ENCODE peak calls at places on chromosome 17, in six cellular contexts. C is adipocyte, T is astrocyte of the spinal cord, D is psoas muscle, W is epithelial cell of proximal tubule, E is AG04449. O is an unnamed sample.

GRCh38 chr17:28716740-28717577 is 709 bp downstream of the RAB34 start:
- DNase-seq in E (no peak), C (peak), T (peak), W (no peak), D (peak), O (no peak)

GRCh38 chr17:74957935-74958549 is 14.5 kb downstream of the HID1 start:
- DNase-seq in T (peak), W (no peak), E (no peak), C (peak), D (peak), O (peak)

GRCh38 chr17:1423456-1424135 is 23.6 kb upstream of the YWHAE start:
- DNase-seq in C (no peak), W (no peak), T (no peak), D (no peak), E (no peak), O (peak)

GRCh38 chr17:66733759-66734158 is 101.2 kb upstream of the CACNG5 start:
- DNase-seq in C (no peak), E (no peak), D (no peak), W (no peak), T (no peak), O (no peak)

GRCh38 chr17:59652119-59652518 is 32.4 kb downstream of the CLTC start:
- DNase-seq in C (peak), T (peak), W (no peak), E (peak), D (no peak), O (no peak)

GRCh38 chr17:42163113-42163512 is 8.3 kb upstream of the RAB5C start:
- DNase-seq in W (no peak), C (no peak), E (no peak), D (no peak), T (no peak), O (no peak)

GRCh38 chr17:62653002-62653830 is 25.7 kb downstream of the MRC2 start:
- DNase-seq in D (peak), T (peak), C (peak), W (no peak), E (no peak), O (peak)

GRCh38 chr17:10337976-10338375 is 34.8 kb downstream of the MYH13 start:
- DNase-seq in W (no peak), C (no peak), E (peak), T (no peak), D (no peak), O (no peak)

GRCh38 chr17:70552230-70552981 is 383.1 kb downstream of the KCNJ2 start:
- DNase-seq in C (peak), D (no peak), E (no peak), T (peak), W (no peak), O (no peak)

GRCh38 chr17:73099504-73099903 is 7.0 kb upstream of the SLC39A11 start:
- DNase-seq in W (no peak), D (no peak), C (no peak), T (no peak), E (no peak), O (peak)

GRCh38 chr17:28897769-28898259 is 281 bp upstream of the FLOT2 start:
- DNase-seq in T (no peak), D (no peak), W (no peak), E (no peak), C (no peak), O (no peak)

GRCh38 chr17:69457603-69458002 is 43.1 kb downstream of the MAP2K6 start:
- DNase-seq in E (no peak), T (no peak), W (no peak), D (no peak), C (no peak), O (no peak)

GRCh38 chr17:69460963-69461922 is 46.7 kb downstream of the MAP2K6 start:
- DNase-seq in T (no peak), E (no peak), W (no peak), D (peak), C (no peak), O (no peak)

GRCh38 chr17:69462882-69463281 is 48.4 kb downstream of the MAP2K6 start:
- DNase-seq in C (no peak), D (no peak), T (no peak), E (no peak), W (no peak), O (no peak)

GRCh38 chr17:69466451-69466850 is 52.0 kb downstream of the MAP2K6 start:
- DNase-seq in E (no peak), W (no peak), D (no peak), T (no peak), C (no peak), O (no peak)

DNA sequence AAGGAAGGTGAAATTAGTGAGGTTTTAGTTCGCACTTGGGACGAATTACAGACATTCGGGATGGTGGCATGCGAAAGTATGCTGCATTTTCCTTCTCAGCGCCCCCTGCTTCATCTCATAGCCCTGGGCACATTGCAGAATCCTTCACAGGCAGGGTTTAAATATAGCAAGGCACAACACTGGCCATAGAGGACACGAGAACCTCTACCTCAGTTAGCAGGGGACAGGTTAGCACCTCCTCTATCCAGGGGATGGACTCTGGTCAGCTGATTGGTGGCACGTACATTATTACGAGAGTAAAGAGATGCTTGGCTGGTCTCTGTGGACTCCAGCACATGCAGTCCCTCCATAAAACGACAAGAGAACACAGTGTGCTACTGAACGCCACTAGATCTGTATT is 47.5 kb downstream of the MAP2K6 start:
- DNase-seq in T (no peak), D (peak), C (no peak), E (no peak), W (no peak), O (no peak)
- H3K4me3 ChIP-seq in T (no peak), D (peak), C (no peak), E (no peak), W (no peak), O (no peak)

GRCh38 chr17:18191967-18192366 is 8.3 kb downstream of the ALKBH5 start:
- DNase-seq in T (no peak), W (no peak), C (peak), D (no peak), E (no peak), O (no peak)

GRCh38 chr17:18194394-18194793 is 10.8 kb downstream of the ALKBH5 start:
- DNase-seq in E (no peak), W (no peak), D (no peak), C (no peak), T (no peak), O (no peak)

GRCh38 chr17:18190629-18191028 is 7.0 kb downstream of the ALKBH5 start:
- DNase-seq in C (peak), E (no peak), W (no peak), D (no peak), T (no peak), O (no peak)

GRCh38 chr17:18187816-18188761 is 4.5 kb downstream of the ALKBH5 start:
- DNase-seq in C (peak), T (peak), E (no peak), W (no peak), D (peak), O (no peak)

DNA sequence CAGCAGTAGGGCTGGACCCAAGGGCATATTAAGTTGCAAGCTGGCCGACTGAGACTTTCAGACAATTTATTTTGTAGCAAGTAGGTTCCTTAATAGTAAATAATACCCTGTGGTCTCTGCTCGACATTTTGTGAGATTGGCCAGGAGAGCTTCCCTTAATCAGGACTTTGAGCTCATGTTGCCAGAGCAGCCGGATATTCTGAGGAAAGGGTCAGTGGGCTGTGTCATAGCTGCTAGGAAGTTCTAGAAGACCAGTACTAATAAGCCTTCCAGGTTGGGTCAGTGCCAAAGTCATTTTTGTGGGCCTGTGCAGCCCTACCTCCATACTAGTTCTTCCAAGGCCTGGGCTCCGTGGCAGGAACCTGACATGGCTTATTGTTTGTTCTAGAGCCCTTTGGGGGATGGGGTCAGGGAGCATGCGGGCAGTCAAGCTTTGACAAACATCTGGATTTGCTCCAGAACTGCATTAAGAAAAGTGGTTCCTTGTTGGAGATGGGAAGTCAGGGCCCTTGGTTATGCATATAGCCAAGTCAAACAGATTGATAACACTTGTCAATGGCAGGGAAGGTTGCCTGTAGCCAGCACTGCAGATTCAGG is 7.5 kb downstream of the ALKBH5 start:
- DNase-seq in T (peak), W (no peak), E (no peak), D (no peak), C (peak), O (no peak)
- H3K4me3 ChIP-seq in T (no peak), W (no peak), E (no peak), D (peak), C (peak), O (no peak)

GRCh38 chr17:64388961-64389565 is 1.6 kb downstream of the PECAM1 start:
- DNase-seq in E (no peak), D (no peak), W (no peak), C (no peak), T (no peak), O (peak)

GRCh38 chr17:64387545-64388171 is 3.0 kb downstream of the PECAM1 start:
- DNase-seq in E (no peak), D (no peak), T (no peak), W (no peak), C (no peak), O (no peak)

GRCh38 chr17:64390066-64390465 is 594 bp downstream of the PECAM1 start:
- DNase-seq in D (no peak), C (no peak), T (no peak), E (no peak), W (no peak), O (no peak)

GRCh38 chr17:64398330-64398729 is 7.7 kb upstream of the PECAM1 start:
- DNase-seq in W (no peak), C (no peak), D (no peak), E (no peak), T (no peak), O (no peak)

DNA sequence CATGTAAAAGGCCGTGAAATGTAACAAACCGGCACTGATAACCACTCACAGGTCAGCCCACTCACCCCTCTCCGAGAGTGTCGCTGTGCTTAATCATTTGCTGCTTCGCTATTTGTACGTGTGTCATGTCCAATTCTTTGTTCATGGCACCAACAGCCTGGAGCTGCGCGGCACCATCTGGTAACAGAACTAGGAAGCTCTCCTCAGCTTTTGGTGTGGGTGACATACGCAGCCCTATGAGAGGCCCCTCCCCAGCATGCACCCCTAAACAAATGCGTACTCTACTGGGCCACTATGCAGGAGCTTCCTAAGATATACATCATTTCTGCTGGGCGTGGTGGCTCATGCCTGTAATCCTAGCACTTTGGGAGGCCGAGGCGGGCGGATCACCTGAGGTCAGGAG is 2.3 kb upstream of the PECAM1 start:
- DNase-seq in T (no peak), W (no peak), D (no peak), C (no peak), E (no peak), O (no peak)
- H3K4me3 ChIP-seq in T (no peak), W (no peak), D (no peak), C (no peak), E (no peak), O (no peak)

GRCh38 chr17:82657926-82658325 is 9.7 kb upstream of the WDR45B start:
- DNase-seq in E (no peak), D (no peak), C (no peak), T (no peak), W (no peak), O (no peak)

GRCh38 chr17:82653651-82654528 is 5.6 kb upstream of the WDR45B start:
- DNase-seq in D (no peak), W (no peak), C (no peak), E (no peak), T (no peak), O (no peak)

GRCh38 chr17:82656266-82656665 is 8.0 kb upstream of the WDR45B start:
- DNase-seq in D (no peak), T (no peak), W (no peak), E (no peak), C (no peak), O (no peak)

GRCh38 chr17:82655523-82655922 is 7.3 kb upstream of the WDR45B start:
- DNase-seq in T (no peak), C (no peak), D (no peak), W (no peak), E (no peak), O (no peak)

GRCh38 chr17:82655038-82655479 is 6.8 kb upstream of the WDR45B start:
- DNase-seq in W (no peak), D (no peak), T (no peak), E (no peak), C (no peak), O (no peak)
- H3K4me3 ChIP-seq in W (no peak), D (no peak), T (no peak), E (no peak), C (no peak), O (no peak)

DNA sequence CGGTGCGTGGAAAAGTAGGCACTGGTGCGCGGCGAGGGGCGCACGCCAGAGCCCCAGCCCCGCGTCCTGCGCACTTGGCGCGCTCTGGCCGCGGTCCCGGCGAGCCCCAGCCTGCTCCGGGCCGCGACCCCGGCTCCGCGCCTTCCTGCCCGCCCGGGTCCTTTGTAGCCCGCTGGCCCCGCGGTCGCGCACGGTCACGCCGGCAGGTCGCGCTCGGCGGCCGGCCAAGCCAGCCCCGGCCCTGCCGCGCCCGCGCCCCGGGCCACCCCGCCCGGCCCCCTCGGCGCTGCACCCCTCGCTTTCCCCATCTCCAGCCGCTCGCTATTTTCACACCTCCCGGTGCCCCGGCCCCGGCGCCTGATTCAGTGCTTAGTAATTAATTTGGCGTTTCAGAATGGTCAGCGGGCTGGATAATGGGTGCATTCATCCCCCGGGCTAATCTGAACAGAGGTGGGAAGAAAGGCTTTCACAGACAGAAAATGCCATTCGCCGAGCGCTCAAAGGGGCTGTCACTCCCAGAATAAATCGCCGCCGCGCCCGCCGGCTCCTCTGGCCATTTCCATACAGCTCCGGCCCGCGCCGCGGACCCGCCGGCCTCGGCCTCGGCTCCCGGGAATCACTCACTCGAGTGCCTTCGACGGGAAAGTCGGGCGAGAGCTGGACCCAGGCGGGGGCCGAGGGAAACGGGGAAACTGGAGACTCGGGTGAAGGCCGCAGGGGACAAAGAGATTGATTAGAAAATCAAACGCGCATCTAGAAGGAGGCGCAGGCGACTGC is 17.8 kb upstream of the NTN1 start:
- DNase-seq in E (no peak), D (no peak), W (no peak), T (no peak), C (no peak), O (no peak)
- H3K4me3 ChIP-seq in E (no peak), D (peak), W (no peak), T (no peak), C (no peak), O (peak)

DNA sequence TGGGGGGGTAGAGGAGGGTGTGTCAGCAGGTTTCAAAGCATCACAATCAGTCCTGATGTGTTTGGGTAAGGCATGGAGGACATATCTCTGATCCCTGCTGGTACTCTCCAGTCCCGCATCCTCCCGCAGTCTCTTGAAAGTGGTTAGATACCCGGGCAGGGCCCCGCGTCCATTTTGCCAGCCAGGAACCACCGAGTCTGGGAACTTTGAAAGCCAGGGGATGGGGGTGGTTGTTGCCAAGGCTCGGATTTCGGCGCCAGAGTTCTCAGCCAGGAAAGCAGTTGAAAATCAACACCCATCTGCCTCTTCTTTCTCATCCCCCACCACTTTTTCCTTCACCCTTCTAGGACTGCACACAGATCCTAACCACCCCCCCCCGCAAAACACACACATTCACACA is 1.4 kb downstream of the CA10 start:
- DNase-seq in W (no peak), C (no peak), T (no peak), E (no peak), D (no peak), O (peak)
- H3K4me3 ChIP-seq in W (no peak), C (no peak), T (no peak), E (no peak), D (no peak), O (no peak)

DNA sequence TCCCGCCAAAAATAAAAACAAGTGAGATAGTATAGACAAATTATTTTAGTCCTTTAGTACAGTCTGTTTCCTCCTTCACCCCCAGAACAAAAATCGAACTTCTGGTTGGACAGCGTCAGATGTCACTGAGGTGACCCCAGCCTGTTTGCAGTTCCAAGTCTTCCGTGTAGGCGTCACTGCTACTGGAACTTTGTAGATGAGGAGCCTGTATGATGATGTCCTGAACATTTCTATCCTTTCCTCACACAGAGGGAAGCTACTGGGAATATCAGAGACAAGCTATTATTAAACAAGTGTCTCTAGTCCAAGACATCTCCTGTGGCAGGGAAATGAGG is 924 bp upstream of the VEZF1 start:
- DNase-seq in T (peak), W (no peak), D (no peak), C (peak), E (no peak), O (no peak)
- H3K4me3 ChIP-seq in T (peak), W (no peak), D (peak), C (peak), E (peak), O (peak)

DNA sequence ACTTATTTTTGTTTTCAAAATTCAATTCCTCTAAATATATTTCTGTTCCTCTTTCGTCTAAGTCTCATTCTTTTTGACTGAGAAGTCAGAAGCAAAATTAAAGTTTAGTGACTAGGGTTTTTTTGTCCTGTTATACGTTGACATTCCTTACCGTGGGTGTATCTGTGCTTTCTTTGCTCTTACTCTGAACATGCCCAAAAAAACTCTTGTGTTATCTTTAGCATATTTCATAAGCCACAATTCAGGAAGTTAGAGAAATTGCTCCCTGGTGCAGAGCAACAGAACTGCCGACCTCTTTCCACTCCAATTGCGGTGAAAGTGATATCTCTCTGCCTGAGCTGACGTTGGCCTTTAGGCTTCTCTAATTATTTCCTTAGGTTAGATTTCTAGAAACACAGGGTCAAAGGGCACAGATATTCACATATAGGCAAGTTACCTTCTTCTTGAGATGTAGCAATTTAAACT is 65.7 kb downstream of the CENPV start:
- DNase-seq in T (peak), W (no peak), C (peak), D (no peak), E (peak), O (no peak)
- H3K4me3 ChIP-seq in T (no peak), W (no peak), C (peak), D (no peak), E (no peak), O (no peak)

DNA sequence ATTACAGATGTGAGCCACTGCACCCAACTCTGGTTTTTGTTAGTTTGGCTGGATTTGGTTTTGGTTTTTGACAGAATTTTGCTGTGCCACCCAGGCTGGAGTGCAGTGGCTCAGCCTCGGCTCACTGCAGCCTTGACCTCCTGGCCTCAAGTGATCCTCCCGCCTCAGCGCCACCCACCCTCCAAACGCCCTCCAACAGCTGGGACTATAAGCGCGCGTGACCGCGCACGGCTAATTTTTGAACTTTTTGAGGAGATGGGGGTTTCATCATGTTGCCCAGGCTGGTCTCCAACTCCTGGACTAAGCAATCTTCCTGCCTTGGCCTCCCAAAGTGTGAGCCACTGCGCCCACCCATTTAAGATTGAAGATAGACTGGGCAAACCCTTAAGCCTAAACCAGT is 84.4 kb upstream of the RPRML start:
- DNase-seq in T (no peak), W (no peak), E (no peak), C (no peak), D (no peak), O (no peak)
- H3K4me3 ChIP-seq in T (no peak), W (no peak), E (no peak), C (no peak), D (no peak), O (no peak)

O was measured in left lung.